ENCODE peak calls at places on chromosomes 6 and 20, in nine cellular contexts. Y, E, L, Q, N, P, D, T and G are unnamed samples.

GRCh38 chr20:62238569-62239277 is 402 bp downstream of the OSBPL2 start:
- DNase-seq in Y (peak), E (peak), L (peak), Q (no peak), N (no peak), P (no peak), D (no peak), T (no peak), G (peak)

GRCh38 chr6:2063547-2063946 is 181.9 kb downstream of the GMDS start:
- DNase-seq in Y (no peak), E (no peak), L (no peak), Q (no peak), N (no peak), P (peak), D (no peak), T (no peak), G (no peak)

GRCh38 chr6:157461000-157461915 is 80.3 kb downstream of the ZDHHC14 start:
- DNase-seq in Y (no peak), E (no peak), L (no peak), Q (peak), N (peak), P (no peak), D (peak), T (peak), G (peak)

GRCh38 chr6:100165442-100165841 is 171.4 kb upstream of the MCHR2 start:
- DNase-seq in Y (no peak), E (no peak), L (no peak), Q (no peak), N (no peak), P (no peak), D (no peak), T (no peak), G (no peak)

GRCh38 chr6:144156991-144157390 is 6.7 kb downstream of the STX11 start:
- DNase-seq in Y (no peak), E (no peak), L (no peak), Q (no peak), N (no peak), P (no peak), D (no peak), T (no peak), G (no peak)

GRCh38 chr20:43942661-43943285 is 28.1 kb downstream of the TOX2 start:
- DNase-seq in Y (peak), E (peak), L (peak), Q (peak), N (no peak), P (no peak), D (peak), T (no peak), G (no peak)

GRCh38 chr6:87182321-87182720 is 27.0 kb downstream of the ZNF292 start:
- DNase-seq in Y (no peak), E (no peak), L (no peak), Q (no peak), N (no peak), P (no peak), D (no peak), T (peak), G (peak)

GRCh38 chr6:117448011-117448410 is 22.3 kb upstream of the ROS1 start:
- DNase-seq in Y (no peak), E (no peak), L (no peak), Q (no peak), N (no peak), P (no peak), D (no peak), T (no peak), G (no peak)

GRCh38 chr6:162627362-162627761 is 100.2 kb downstream of the PRKN start:
- DNase-seq in Y (no peak), E (no peak), L (no peak), Q (no peak), N (no peak), P (no peak), D (no peak), T (no peak), G (no peak)

GRCh38 chr6:5961836-5962235 is 44.9 kb downstream of the NRN1 start:
- DNase-seq in Y (no peak), E (no peak), L (no peak), Q (no peak), N (no peak), P (no peak), D (no peak), T (no peak), G (no peak)

GRCh38 chr6:72286911-72287311 is 335.0 kb upstream of the KCNQ5 start:
- DNase-seq in Y (peak), E (peak), L (no peak), Q (no peak), N (peak), P (no peak), D (no peak), T (no peak), G (no peak)

GRCh38 chr6:70060680-70061079 is 194.3 kb downstream of the COL19A1 start:
- DNase-seq in Y (no peak), E (no peak), L (no peak), Q (no peak), N (no peak), P (no peak), D (no peak), T (no peak), G (no peak)

GRCh38 chr6:11773581-11773980 is 5.0 kb downstream of the ADTRP start:
- DNase-seq in Y (no peak), E (no peak), L (no peak), Q (no peak), N (no peak), P (no peak), D (no peak), T (no peak), G (no peak)

GRCh38 chr6:136647363-136647763 is 97.1 kb upstream of the MAP7 start:
- DNase-seq in Y (peak), E (peak), L (no peak), Q (peak), N (peak), P (no peak), D (peak), T (peak), G (peak)

GRCh38 chr6:112296122-112296521 is 41.8 kb upstream of the LAMA4 start:
- DNase-seq in Y (peak), E (peak), L (no peak), Q (no peak), N (no peak), P (no peak), D (no peak), T (no peak), G (peak)

GRCh38 chr6:32825966-32826365 is 9.2 kb upstream of the HLA-DOB start:
- DNase-seq in Y (peak), E (peak), L (no peak), Q (no peak), N (no peak), P (no peak), D (no peak), T (no peak), G (no peak)

GRCh38 chr6:4656106-4656505 is 120.1 kb upstream of the CDYL start:
- DNase-seq in Y (no peak), E (no peak), L (no peak), Q (no peak), N (no peak), P (no peak), D (no peak), T (no peak), G (no peak)

GRCh38 chr6:131258816-131259476 is 123.7 kb downstream of the AKAP7 start:
- DNase-seq in Y (no peak), E (no peak), L (no peak), Q (no peak), N (no peak), P (no peak), D (no peak), T (no peak), G (no peak)

GRCh38 chr20:49313271-49313670 is 35.4 kb upstream of the ZNFX1 start:
- DNase-seq in Y (no peak), E (no peak), L (no peak), Q (no peak), N (no peak), P (no peak), D (no peak), T (no peak), G (no peak)

GRCh38 chr6:3849681-3850450 is 693 bp downstream of the FAM50B start:
- DNase-seq in Y (peak), E (no peak), L (no peak), Q (no peak), N (no peak), P (no peak), D (no peak), T (no peak), G (no peak)